ENCODE peak calls at places on chromosomes 1 and 21, in four cellular contexts. T is Peyer's patch, S is NT2/D1, G is lung. J is an unnamed sample. For H3K9me3, the result is how much of the 10 kb centered on the place peaks cover.

GRCh38 chr1:174689524-174689923 is 241.8 kb downstream of the GPR52 start:
- DNase-seq in G (no peak), T (no peak), S (no peak), J (no peak)

GRCh38 chr1:22319608-22320007 is 132.0 kb upstream of the ZBTB40 start:
- DNase-seq in G (no peak), S (no peak), T (no peak), J (no peak)

GRCh38 chr1:226308166-226308722 is 720 bp downstream of the LIN9 start:
- DNase-seq in G (no peak), T (no peak), S (no peak), J (peak)

GRCh38 chr21:31623664-31624063 is 35.8 kb upstream of the SOD1 start:
- DNase-seq in S (no peak), G (no peak), T (no peak), J (no peak)

GRCh38 chr1:240350910-240351331 is 259.2 kb downstream of the FMN2 start:
- DNase-seq in T (no peak), S (no peak), G (no peak), J (no peak)

GRCh38 chr1:39205781-39206464 is 1.4 kb downstream of the MACF1 start:
- DNase-seq in G (no peak), T (no peak), S (no peak), J (no peak)

GRCh38 chr1:197958438-197958837 is 41.3 kb downstream of the LHX9 start:
- DNase-seq in S (no peak), T (no peak), G (no peak), J (no peak)

GRCh38 chr1:178537445-178538090 is 24.7 kb downstream of the TEX35 start:
- DNase-seq in G (no peak), S (no peak), T (peak), J (no peak)

GRCh38 chr1:38846210-38846609 is 13.4 kb downstream of the RRAGC start:
- DNase-seq in T (no peak), G (no peak), S (no peak), J (no peak)

GRCh38 chr1:33377013-33377412 is 53.9 kb downstream of the PHC2 start:
- DNase-seq in G (no peak), S (no peak), T (no peak), J (no peak)

GRCh38 chr21:34986561-34987533 is 62.3 kb downstream of the RUNX1 start:
- DNase-seq in S (peak), G (no peak), T (no peak), J (no peak)

GRCh38 chr1:245704341-245704740 is 549.6 kb downstream of the KIF26B start:
- DNase-seq in T (no peak), S (no peak), G (no peak), J (no peak)

GRCh38 chr1:54136269-54136896 is 16.4 kb downstream of the CDCP2 start:
- DNase-seq in T (no peak), S (no peak), G (no peak), J (no peak)

GRCh38 chr1:160371691-160372208 is 4.9 kb downstream of the NHLH1 start:
- DNase-seq in G (no peak), T (no peak), S (no peak), J (no peak)

GRCh38 chr1:182614796-182615451 is 10.7 kb upstream of the RGS16 start:
- DNase-seq in T (peak), G (peak), S (no peak), J (peak)

GRCh38 chr21:35257413-35257812 is 208.3 kb upstream of the RUNX1 start:
- DNase-seq in S (no peak), G (peak), T (no peak), J (peak)

GRCh38 chr1:39189592-39190041 is 14.9 kb upstream of the MACF1 start:
- DNase-seq in T (no peak), S (no peak), G (no peak), J (no peak)

GRCh38 chr1:218364028-218364710 is 19.0 kb downstream of the TGFB2 start:
- DNase-seq in S (no peak), G (no peak), T (no peak), J (peak)

GRCh38 chr1:211903490-211904260 is 73.1 kb upstream of the LPGAT1 start:
- DNase-seq in T (no peak), G (no peak), S (no peak), J (no peak)

GRCh38 chr1:177274687-177275211 is 104.0 kb downstream of the BRINP2 start:
- DNase-seq in T (no peak), G (peak), S (no peak), J (peak)

GRCh38 chr1:97243973-97244560 is 522.5 kb downstream of the PTBP2 start:
- DNase-seq in T (no peak), S (no peak), G (no peak), J (no peak)

GRCh38 chr1:214933375-214933774 is 149.2 kb upstream of the KCNK2 start:
- DNase-seq in S (no peak), T (no peak), G (no peak), J (no peak)

GRCh38 chr1:8095584-8095983 is 69.5 kb upstream of the ERRFI1 start:
- DNase-seq in G (no peak), T (no peak), S (no peak), J (no peak)

GRCh38 chr1:101239095-101240040 is 2.5 kb downstream of the S1PR1 start:
- DNase-seq in T (no peak), S (no peak), G (no peak), J (no peak)

GRCh38 chr1:211532086-211532439 is 40.1 kb upstream of the RD3 start:
- DNase-seq in G (no peak), S (no peak), T (no peak), J (no peak)

GRCh38 chr1:162230096-162230495 is 146.6 kb downstream of the SPATA46 start:
- DNase-seq in S (no peak), G (no peak), T (no peak), J (peak)

GRCh38 chr1:94591791-94592565 is 50.4 kb upstream of the F3 start:
- DNase-seq in G (no peak), T (no peak), S (no peak), J (no peak)

GRCh38 chr1:93076268-93076667 is 2.8 kb upstream of the MTF2 start:
- DNase-seq in G (no peak), S (no peak), T (no peak), J (no peak)

GRCh38 chr1:61088163-61088840 is 5.9 kb downstream of the NFIA start:
- DNase-seq in T (no peak), G (no peak), S (no peak), J (no peak)

GRCh38 chr1:156805766-156806511 is 10.7 kb downstream of the SH2D2A start:
- DNase-seq in G (no peak), S (no peak), T (no peak), J (no peak)

GRCh38 chr1:232306269-232306911 is 323.5 kb downstream of the SIPA1L2 start:
- DNase-seq in T (no peak), G (peak), S (peak), J (peak)

GRCh38 chr1:244234009-244234643 is 183.0 kb downstream of the ZBTB18 start:
- DNase-seq in G (no peak), S (no peak), T (no peak), J (no peak)

GRCh38 chr21:31088196-31088751 is 50.0 kb upstream of the KRTAP19-8 start:
- DNase-seq in T (no peak), G (no peak), S (no peak), J (no peak)

GRCh38 chr1:26021647-26022403 is at the start of gene EXTL1:
- DNase-seq in G (no peak), S (peak), T (no peak), J (no peak)

GRCh38 chr1:221874285-221875003 is 132.6 kb upstream of the DUSP10 start:
- DNase-seq in T (no peak), S (no peak), G (no peak), J (no peak)

DNA sequence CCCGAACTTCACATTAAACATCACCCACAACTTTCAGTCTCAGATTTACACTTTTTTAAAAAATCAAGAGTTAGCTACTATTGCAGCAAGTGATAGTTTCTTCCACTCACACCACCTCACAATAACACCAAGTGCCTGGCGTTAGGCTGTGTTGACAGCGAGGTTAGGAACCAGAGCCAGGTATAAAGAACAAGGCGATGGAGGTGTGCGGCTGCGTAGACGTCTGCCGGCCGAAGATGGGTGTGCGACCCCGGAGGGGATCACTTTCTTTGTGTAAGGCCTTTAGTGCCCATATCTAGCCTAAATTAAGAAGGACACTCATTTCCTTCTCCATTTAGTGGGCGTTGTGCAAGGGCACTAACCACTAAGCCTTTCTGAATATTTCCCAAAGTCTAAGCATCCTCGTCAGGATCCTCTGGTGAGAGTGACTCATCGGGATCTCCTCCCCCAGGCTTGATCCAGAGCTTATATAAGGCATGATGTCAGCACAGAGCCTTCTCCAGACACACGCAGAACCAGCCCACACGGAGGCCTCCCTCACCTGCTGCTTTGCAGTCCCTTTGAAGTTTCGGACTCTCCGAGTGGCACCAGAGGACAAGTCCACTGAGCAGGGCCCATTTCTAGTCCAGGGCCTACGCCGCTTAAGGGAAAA is 11.8 kb downstream of the NHLH2 start:
- DNase-seq in T (no peak), G (no peak), S (no peak), J (no peak)
- H3K4me3 ChIP-seq in T (peak), G (no peak), S (peak), J (peak)

GRCh38 chr21:26528882-26529281 is 44.2 kb downstream of the CYYR1 start:
- DNase-seq in T (no peak), S (no peak), G (no peak), J (no peak)

GRCh38 chr21:26534517-26534916 is 38.6 kb downstream of the CYYR1 start:
- DNase-seq in S (no peak), G (no peak), T (no peak), J (no peak)

GRCh38 chr21:26529556-26529955 is 43.5 kb downstream of the CYYR1 start:
- DNase-seq in S (no peak), T (no peak), G (no peak), J (no peak)

DNA sequence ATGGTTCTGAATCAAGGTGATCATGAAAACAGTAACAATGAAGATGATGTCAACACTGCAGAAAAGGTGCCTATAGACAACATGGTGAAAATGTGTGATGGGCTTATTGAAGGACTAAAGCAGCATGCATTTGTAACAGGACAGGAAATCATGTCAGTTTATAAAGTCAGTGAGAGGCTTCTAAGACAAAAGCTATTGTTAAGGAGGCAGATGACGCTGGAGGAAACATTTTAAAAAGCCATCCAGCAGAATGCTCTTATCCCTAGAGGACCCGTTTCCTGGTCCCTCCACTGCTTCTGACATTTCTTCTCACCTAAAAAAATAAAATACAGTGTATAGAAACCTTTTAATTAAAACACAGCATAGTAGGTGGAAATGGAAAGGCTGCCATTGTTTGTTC is 40.9 kb downstream of the CYYR1 start:
- DNase-seq in S (no peak), T (no peak), G (no peak), J (no peak)
- H3K9me3 ChIP-seq in S (under half), T (under half), G (under half), J (under half)

DNA sequence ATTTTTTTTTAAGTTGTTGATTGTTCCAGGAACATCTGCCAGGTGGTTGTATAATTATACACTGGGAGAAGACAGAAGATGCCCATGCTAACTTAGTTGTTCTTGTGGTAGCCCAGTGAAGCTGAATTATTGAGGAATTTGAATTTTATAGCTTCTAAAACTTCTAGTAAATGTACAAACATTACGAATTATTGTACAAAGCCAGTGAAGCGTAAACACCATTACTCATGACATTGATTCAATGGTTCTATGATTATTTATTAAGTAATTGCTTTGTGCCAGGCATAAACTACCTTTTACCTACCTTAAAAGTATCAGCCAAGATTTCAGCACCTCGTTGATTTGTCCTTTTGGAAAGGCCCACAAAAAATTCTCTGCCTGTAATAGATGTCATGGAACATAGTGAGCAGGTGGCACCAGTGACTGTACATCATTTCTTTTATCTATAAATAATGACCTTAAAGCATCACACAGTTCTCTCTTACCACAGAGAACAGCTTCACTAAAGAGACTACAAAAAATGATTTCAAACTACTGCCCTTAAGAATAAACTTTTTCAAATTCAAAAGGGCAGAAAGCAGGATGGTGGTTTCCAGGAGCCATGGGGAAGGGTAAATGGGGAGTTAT is 74.9 kb upstream of the BCL10 start:
- DNase-seq in T (no peak), G (no peak), S (no peak), J (no peak)
- H3K4me3 ChIP-seq in T (no peak), G (no peak), S (no peak), J (no peak)

DNA sequence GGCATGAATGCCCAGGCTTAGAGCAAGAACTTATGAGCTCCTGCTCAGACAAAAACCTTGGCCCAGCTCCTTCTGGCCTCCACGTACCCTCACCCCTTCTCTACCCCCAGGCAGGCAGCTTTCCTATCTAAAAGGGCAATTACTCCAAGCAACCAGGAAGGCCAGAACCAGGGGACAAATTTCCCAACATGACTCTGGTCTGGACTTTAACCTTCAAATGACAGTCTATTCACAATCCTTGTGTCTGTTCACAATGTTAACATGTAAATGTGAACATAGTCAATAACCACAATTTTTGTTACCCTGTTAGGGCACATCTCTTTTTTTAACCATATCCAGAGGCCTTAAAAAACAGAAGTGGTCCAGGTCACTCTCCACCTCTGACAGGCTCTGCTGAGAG is 64.4 kb upstream of the LAPTM5 start:
- DNase-seq in G (no peak), T (no peak), S (no peak), J (no peak)
- H3K9me3 ChIP-seq in G (under half), T (under half), S (under half), J (under half)

GRCh38 chr1:16927256-16927655 is 5.5 kb downstream of the CROCC start:
- DNase-seq in T (no peak), S (no peak), G (no peak), J (no peak)
- H3K4me3 ChIP-seq in T (no peak), S (no peak), G (no peak), J (no peak)

J was measured in stomach.